ENCODE peak calls at places on chromosome 6, in five cellular contexts. One of them, this sample, is unnamed.
A peak's percentile ranks its signal among the peaks of the same experiment; 100 is the strongest.

GRCh38 chr6:147674093-147674492 is 165.6 kb downstream of the SAMD5 start:
- DNase-seq in hepatocyte: no peak
- DNase-seq in PC-3: no peak
- DNase-seq in GM23338: no peak
- DNase-seq in neural progenitor cell: no peak
- DNase-seq in this sample: no peak

GRCh38 chr6:16318538-16318937 is 80.2 kb downstream of the GMPR start:
- DNase-seq in hepatocyte: no peak
- DNase-seq in PC-3: peak; percentile 71
- DNase-seq in GM23338: no peak
- DNase-seq in neural progenitor cell: no peak
- DNase-seq in this sample: peak; percentile 97

GRCh38 chr6:56652231-56652630 is 9.5 kb upstream of the DST start:
- DNase-seq in hepatocyte: no peak
- DNase-seq in PC-3: peak; percentile 74
- DNase-seq in GM23338: no peak
- DNase-seq in neural progenitor cell: no peak
- DNase-seq in this sample: peak; percentile 60

GRCh38 chr6:165985926-165986646 is 181.6 kb downstream of the TBXT start:
- DNase-seq in hepatocyte: no peak
- DNase-seq in PC-3: no peak
- DNase-seq in GM23338: peak; percentile 71
- DNase-seq in neural progenitor cell: peak; percentile 31
- DNase-seq in this sample: no peak

GRCh38 chr6:21732731-21733130 is 139.2 kb downstream of the SOX4 start:
- DNase-seq in hepatocyte: no peak
- DNase-seq in PC-3: peak; percentile 40
- DNase-seq in GM23338: no peak
- DNase-seq in neural progenitor cell: peak; percentile 55
- DNase-seq in this sample: no peak

GRCh38 chr6:30263734-30264133 is 50.5 kb upstream of the TRIM26 start:
- DNase-seq in hepatocyte: peak; percentile 11
- DNase-seq in PC-3: peak; percentile 95
- DNase-seq in GM23338: no peak
- DNase-seq in neural progenitor cell: no peak
- DNase-seq in this sample: peak; percentile 68

GRCh38 chr6:7389162-7389450 is 436 bp downstream of the CAGE1 start:
- DNase-seq in hepatocyte: peak; percentile 88
- DNase-seq in PC-3: peak; percentile 58
- DNase-seq in GM23338: no peak
- DNase-seq in neural progenitor cell: no peak
- DNase-seq in this sample: peak; percentile 78

GRCh38 chr6:161128680-161129196 is 137.2 kb downstream of the MAP3K4 start:
- DNase-seq in hepatocyte: no peak
- DNase-seq in PC-3: peak; percentile 62
- DNase-seq in GM23338: no peak
- DNase-seq in neural progenitor cell: no peak
- DNase-seq in this sample: peak; percentile 61

GRCh38 chr6:44171899-44172546 is 13.4 kb downstream of the CAPN11 start:
- DNase-seq in hepatocyte: no peak
- DNase-seq in PC-3: no peak
- DNase-seq in GM23338: no peak
- DNase-seq in neural progenitor cell: no peak
- DNase-seq in this sample: no peak

GRCh38 chr6:84618046-84618752 is 146.2 kb downstream of the TBX18 start:
- DNase-seq in hepatocyte: no peak
- DNase-seq in PC-3: peak; percentile 81
- DNase-seq in GM23338: no peak
- DNase-seq in neural progenitor cell: no peak
- DNase-seq in this sample: peak; percentile 92

GRCh38 chr6:157942351-157942750 is 39.3 kb upstream of the SYNJ2 start:
- DNase-seq in hepatocyte: no peak
- DNase-seq in PC-3: no peak
- DNase-seq in GM23338: no peak
- DNase-seq in neural progenitor cell: no peak
- DNase-seq in this sample: no peak

GRCh38 chr6:44622555-44622954 is 235.0 kb downstream of the CDC5L start:
- DNase-seq in hepatocyte: no peak
- DNase-seq in PC-3: no peak
- DNase-seq in GM23338: no peak
- DNase-seq in neural progenitor cell: no peak
- DNase-seq in this sample: no peak

GRCh38 chr6:62236784-62237183 is 49.2 kb downstream of the KHDRBS2 start:
- DNase-seq in hepatocyte: no peak
- DNase-seq in PC-3: no peak
- DNase-seq in GM23338: no peak
- DNase-seq in neural progenitor cell: no peak
- DNase-seq in this sample: no peak

GRCh38 chr6:45714795-45715507 is 300.7 kb downstream of the CLIC5 start:
- DNase-seq in hepatocyte: peak; percentile 86
- DNase-seq in PC-3: peak; percentile 89
- DNase-seq in GM23338: peak; percentile 92
- DNase-seq in neural progenitor cell: peak; percentile 87
- DNase-seq in this sample: peak; percentile 86

GRCh38 chr6:40340196-40340595 is 247.0 kb downstream of the LRFN2 start:
- DNase-seq in hepatocyte: no peak
- DNase-seq in PC-3: no peak
- DNase-seq in GM23338: no peak
- DNase-seq in neural progenitor cell: no peak
- DNase-seq in this sample: no peak

GRCh38 chr6:126066068-126067048 is 80.0 kb downstream of the TRMT11 start:
- DNase-seq in hepatocyte: no peak
- DNase-seq in PC-3: no peak
- DNase-seq in GM23338: no peak
- DNase-seq in neural progenitor cell: no peak
- DNase-seq in this sample: no peak

GRCh38 chr6:144063744-144064401 is 31.5 kb downstream of the SF3B5 start:
- DNase-seq in hepatocyte: peak; percentile 88
- DNase-seq in PC-3: peak; percentile 61
- DNase-seq in GM23338: peak; percentile 77
- DNase-seq in neural progenitor cell: peak; percentile 92
- DNase-seq in this sample: peak; percentile 67

GRCh38 chr6:3356824-3357420 is 98.2 kb downstream of the PSMG4 start:
- DNase-seq in hepatocyte: peak; percentile 49
- DNase-seq in PC-3: peak; percentile 77
- DNase-seq in GM23338: no peak
- DNase-seq in neural progenitor cell: no peak
- DNase-seq in this sample: peak; percentile 15

GRCh38 chr6:32070814-32071466 is 32.7 kb downstream of the CYP21A2 start:
- DNase-seq in hepatocyte: no peak
- DNase-seq in PC-3: no peak
- DNase-seq in GM23338: no peak
- DNase-seq in neural progenitor cell: no peak
- DNase-seq in this sample: no peak

GRCh38 chr6:42335896-42336295 is 115.8 kb downstream of the TRERF1 start:
- DNase-seq in hepatocyte: no peak
- DNase-seq in PC-3: no peak
- DNase-seq in GM23338: no peak
- DNase-seq in neural progenitor cell: no peak
- DNase-seq in this sample: no peak

GRCh38 chr6:166530211-166531045 is 56.0 kb downstream of the RAMACL start:
- DNase-seq in hepatocyte: no peak
- DNase-seq in PC-3: peak; percentile 91
- DNase-seq in GM23338: no peak
- DNase-seq in neural progenitor cell: no peak
- DNase-seq in this sample: no peak

GRCh38 chr6:154615483-154616025 is 105.1 kb upstream of the CNKSR3 start:
- DNase-seq in hepatocyte: peak; percentile 66
- DNase-seq in PC-3: peak; percentile 72
- DNase-seq in GM23338: peak; percentile 19
- DNase-seq in neural progenitor cell: no peak
- DNase-seq in this sample: peak; percentile 77

GRCh38 chr6:148538251-148539190 is 195.9 kb downstream of the SASH1 start:
- DNase-seq in hepatocyte: no peak
- DNase-seq in PC-3: no peak
- DNase-seq in GM23338: no peak
- DNase-seq in neural progenitor cell: no peak
- DNase-seq in this sample: peak; percentile 75

GRCh38 chr6:144285548-144285797 is 338 bp downstream of the UTRN start:
- DNase-seq in hepatocyte: no peak
- DNase-seq in PC-3: peak; percentile 14
- DNase-seq in GM23338: no peak
- DNase-seq in neural progenitor cell: no peak
- DNase-seq in this sample: no peak

GRCh38 chr6:20931093-20931492 is 396.8 kb downstream of the CDKAL1 start:
- DNase-seq in hepatocyte: peak; percentile 6
- DNase-seq in PC-3: no peak
- DNase-seq in GM23338: no peak
- DNase-seq in neural progenitor cell: no peak
- DNase-seq in this sample: peak; percentile 12

GRCh38 chr6:125101128-125101527 is 52.4 kb upstream of the TPD52L1 start:
- DNase-seq in hepatocyte: no peak
- DNase-seq in PC-3: no peak
- DNase-seq in GM23338: no peak
- DNase-seq in neural progenitor cell: no peak
- DNase-seq in this sample: no peak

GRCh38 chr6:167779123-167779992 is 47.4 kb upstream of the AFDN start:
- DNase-seq in hepatocyte: no peak
- DNase-seq in PC-3: no peak
- DNase-seq in GM23338: no peak
- DNase-seq in neural progenitor cell: no peak
- DNase-seq in this sample: no peak
- H2AFZ ChIP-seq in hepatocyte: no peak overlapping the region
- H2AFZ ChIP-seq in PC-3: no peak overlapping the region
- H2AFZ ChIP-seq in GM23338: no peak overlapping the region
- H2AFZ ChIP-seq in neural progenitor cell: no peak overlapping the region
- H2AFZ ChIP-seq in this sample: no peak overlapping the region

GRCh38 chr6:73364121-73364520 is 1.7 kb downstream of the KHDC3L start:
- DNase-seq in hepatocyte: no peak
- DNase-seq in PC-3: no peak
- DNase-seq in GM23338: no peak
- DNase-seq in neural progenitor cell: no peak
- DNase-seq in this sample: no peak
- TF ChIP-seq EZH2phosphoT487 in hepatocyte: no peak
- TF ChIP-seq EZH2phosphoT487 in PC-3: no peak
- TF ChIP-seq EZH2phosphoT487 in GM23338: no peak
- TF ChIP-seq EZH2phosphoT487 in neural progenitor cell: no peak
- TF ChIP-seq EZH2phosphoT487 in this sample: no peak

DNA sequence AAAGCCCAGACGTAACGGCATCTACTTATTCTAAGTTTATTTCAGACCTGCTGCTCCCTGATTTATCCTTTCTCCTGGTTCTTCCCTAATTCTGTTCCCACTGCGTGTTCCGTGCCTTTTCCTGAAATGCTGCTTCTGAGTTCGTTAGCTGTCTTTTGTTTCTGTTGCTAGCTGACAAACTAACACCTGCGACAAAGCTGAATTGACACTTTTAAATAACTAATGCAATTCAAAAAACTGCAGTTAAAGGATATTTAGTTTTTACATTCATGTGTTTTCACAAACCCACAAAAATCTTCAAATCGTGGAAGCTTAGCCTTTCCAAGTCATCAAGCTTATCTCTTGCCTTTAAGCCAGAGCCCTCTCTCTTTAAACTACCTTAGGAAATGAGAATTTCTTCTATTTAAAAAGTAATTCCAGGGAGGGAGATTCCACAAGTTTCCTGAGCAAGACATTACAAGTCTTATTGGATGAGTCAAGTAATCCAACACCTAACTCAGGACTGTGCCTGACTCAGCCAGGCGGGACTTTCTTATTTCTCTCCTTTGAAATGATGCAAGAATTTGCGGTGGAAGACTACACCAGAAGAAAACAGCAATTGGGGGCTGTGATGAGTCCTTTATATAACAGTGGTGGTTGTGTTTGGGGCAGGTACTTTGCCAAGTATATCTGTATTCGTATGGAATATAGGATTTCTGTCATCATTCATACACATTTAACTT is 6.3 kb downstream of the ADTRP start:
- DNase-seq in hepatocyte: peak; percentile 69
- DNase-seq in PC-3: peak; percentile 95
- DNase-seq in GM23338: no peak
- DNase-seq in neural progenitor cell: no peak
- DNase-seq in this sample: peak; percentile 98
- H2AFZ ChIP-seq in hepatocyte: no peak overlapping the region
- H2AFZ ChIP-seq in PC-3: no peak overlapping the region
- H2AFZ ChIP-seq in GM23338: peak overlapping the region; percentile 4
- H2AFZ ChIP-seq in neural progenitor cell: peak overlapping the region; percentile 11
- H2AFZ ChIP-seq in this sample: no peak overlapping the region

DNA sequence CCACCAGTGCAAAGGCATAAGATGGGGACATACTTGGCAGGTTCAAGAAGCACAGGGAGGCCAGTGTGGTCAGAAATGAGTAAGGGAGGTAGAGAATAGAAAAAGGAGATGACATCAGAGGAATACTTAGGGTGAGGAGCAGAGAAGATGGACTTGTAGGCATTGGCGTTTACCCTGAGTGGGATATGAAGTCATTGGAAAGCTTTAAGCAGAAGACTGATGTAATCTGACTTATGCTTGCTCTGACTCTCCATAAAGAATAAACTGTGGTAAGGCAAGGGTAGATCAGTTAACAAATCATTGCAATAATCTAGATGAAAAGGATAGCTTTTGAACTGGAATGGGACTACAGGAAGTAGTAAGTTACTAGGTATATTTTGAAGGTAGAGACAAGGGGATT is 228.8 kb downstream of the GJA1 start:
- DNase-seq in hepatocyte: no peak
- DNase-seq in PC-3: no peak
- DNase-seq in GM23338: no peak
- DNase-seq in neural progenitor cell: no peak
- DNase-seq in this sample: no peak
- TF ChIP-seq EZH2phosphoT487 in hepatocyte: no peak
- TF ChIP-seq EZH2phosphoT487 in PC-3: no peak
- TF ChIP-seq EZH2phosphoT487 in GM23338: no peak
- TF ChIP-seq EZH2phosphoT487 in neural progenitor cell: no peak
- TF ChIP-seq EZH2phosphoT487 in this sample: no peak

DNA sequence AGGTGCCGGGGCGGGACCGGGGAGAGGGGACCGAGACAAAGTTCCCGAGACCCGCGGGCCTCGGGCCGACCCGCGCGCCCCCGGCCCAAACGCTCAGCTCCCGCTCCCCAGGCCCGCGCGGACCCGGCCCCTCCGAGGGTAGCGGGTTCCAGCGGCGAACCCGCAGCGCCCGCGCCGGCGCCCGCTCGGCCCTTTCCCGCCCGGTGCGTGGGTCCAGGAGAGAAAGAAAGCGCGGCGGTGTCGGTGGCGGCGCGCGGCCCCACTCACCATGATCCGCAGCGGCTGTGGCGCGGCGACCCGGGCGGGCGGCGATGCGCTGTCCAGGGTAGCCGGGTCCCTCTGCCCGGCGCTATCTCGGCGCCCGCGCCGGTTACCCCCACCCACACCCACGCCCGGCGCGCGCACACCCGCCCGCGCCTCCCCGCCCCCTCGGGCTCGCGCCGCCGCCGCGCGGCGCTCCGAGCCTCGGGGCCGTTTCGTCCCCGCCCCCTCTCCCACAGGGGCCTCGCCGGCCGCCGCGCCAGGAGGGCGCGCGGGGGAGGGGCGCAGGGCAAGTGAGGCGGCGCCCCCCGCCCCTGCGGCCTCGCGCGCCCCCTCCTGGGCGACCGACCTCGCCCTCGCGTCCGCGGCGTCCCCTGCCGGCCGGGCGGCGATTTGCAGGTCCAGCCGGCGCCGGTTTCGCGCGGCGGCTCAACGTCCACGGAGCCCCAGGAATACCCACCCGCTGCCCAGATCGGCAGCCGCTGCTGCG is at the start of gene ELOVL2:
- DNase-seq in hepatocyte: peak; percentile 88
- DNase-seq in PC-3: peak; percentile 48
- DNase-seq in GM23338: peak; percentile 76
- DNase-seq in neural progenitor cell: peak; percentile 82
- DNase-seq in this sample: peak; percentile 74
- H2AFZ ChIP-seq in hepatocyte: peak within 1 kb of the TSS; percentile 64
- H2AFZ ChIP-seq in PC-3: peak within 1 kb of the TSS; percentile 63
- H2AFZ ChIP-seq in GM23338: peak within 1 kb of the TSS; percentile 95
- H2AFZ ChIP-seq in neural progenitor cell: peak within 1 kb of the TSS; percentile 88
- H2AFZ ChIP-seq in this sample: peak within 1 kb of the TSS; percentile 63

This sample was measured in GM23248.